ENCODE peak calls at places on chromosomes 13 and 19, in four cellular contexts. Y is mucosa of descending colon, I is lung, J is gastrocnemius medialis. W is an unnamed sample.

GRCh38 chr13:88189724-88190123 is 518.6 kb downstream of the SLITRK5 start:
- DNase-seq in J (no peak), I (no peak), Y (no peak), W (no peak)

GRCh38 chr19:56538254-56538760 is 441 bp upstream of the ZFP28 start:
- DNase-seq in Y (peak; percentile 92), J (peak; percentile 79), I (peak; percentile 93), W (peak; percentile 95)

GRCh38 chr19:44903602-44904425 is 1.8 kb upstream of the APOE start:
- DNase-seq in Y (peak; percentile 71), J (peak; percentile 25), I (peak; percentile 78), W (peak; percentile 64)

GRCh38 chr13:29065142-29065541 is 245.0 kb downstream of the MTUS2 start:
- DNase-seq in J (no peak), I (no peak), Y (no peak), W (no peak)

GRCh38 chr13:98476538-98476966 is 100.4 kb downstream of the STK24 start:
- DNase-seq in J (no peak), I (peak; percentile 53), Y (peak; percentile 86), W (peak; percentile 57)

GRCh38 chr19:1177322-1178114 is 3.5 kb upstream of the SBNO2 start:
- DNase-seq in J (no peak), I (no peak), Y (peak; percentile 62), W (peak; percentile 86)

GRCh38 chr13:92843549-92843948 is 383.1 kb upstream of the GPC6 start:
- DNase-seq in Y (no peak), I (no peak), J (no peak), W (no peak)

GRCh38 chr13:113043001-113043630 is 62.5 kb upstream of the F7 start:
- DNase-seq in Y (peak; percentile 16), J (no peak), I (no peak), W (no peak)

GRCh38 chr13:100098445-100099116 is 9.7 kb downstream of the PCCA start:
- DNase-seq in Y (no peak), I (no peak), J (no peak), W (no peak)

GRCh38 chr13:33119022-33119735 is 103.0 kb downstream of the KL start:
- DNase-seq in J (no peak), Y (no peak), I (no peak), W (no peak)

GRCh38 chr13:42753697-42754096 is 27.7 kb upstream of the FAM216B start:
- DNase-seq in J (no peak), I (no peak), Y (no peak), W (no peak)

GRCh38 chr13:25971077-25971476 is 80.7 kb downstream of the SHISA2 start:
- DNase-seq in I (no peak), J (no peak), Y (no peak), W (no peak)

GRCh38 chr19:39140195-39140516 is 14.6 kb downstream of the PAK4 start:
- DNase-seq in I (no peak), Y (no peak), J (no peak), W (no peak)

GRCh38 chr13:51785592-51786424 is 18.2 kb downstream of the DHRS12 start:
- DNase-seq in Y (no peak), I (no peak), J (no peak), W (no peak)

GRCh38 chr19:45293682-45294081 is 29.0 kb downstream of the CKM start:
- DNase-seq in J (no peak), I (no peak), Y (no peak), W (no peak)

GRCh38 chr13:103883152-103883551 is 816.9 kb upstream of the SLC10A2 start:
- DNase-seq in I (peak; percentile 80), J (peak; percentile 73), Y (peak; percentile 56), W (peak; percentile 74)

GRCh38 chr13:61146571-61146970 is 269.1 kb downstream of the PCDH20 start:
- DNase-seq in Y (no peak), J (no peak), I (no peak), W (no peak)

GRCh38 chr13:109479991-109480696 is 306.2 kb downstream of the IRS2 start:
- DNase-seq in J (no peak), Y (no peak), I (no peak), W (no peak)

GRCh38 chr13:76856141-76856571 is 30.0 kb downstream of the KCTD12 start:
- DNase-seq in Y (no peak), I (no peak), J (no peak), W (no peak)

GRCh38 chr13:79171131-79172061 is 234.7 kb downstream of the RBM26 start:
- DNase-seq in Y (no peak), I (no peak), J (no peak), W (no peak)

GRCh38 chr19:7482584-7483439 is 6.0 kb downstream of the PEX11G start:
- DNase-seq in I (no peak), Y (peak; percentile 82), J (no peak), W (no peak)

GRCh38 chr13:36858285-36858684 is 39.3 kb downstream of the RFXAP start:
- DNase-seq in J (no peak), I (no peak), Y (no peak), W (no peak)

GRCh38 chr13:46101488-46102289 is 3.1 kb downstream of the CPB2 start:
- DNase-seq in J (no peak), Y (no peak), I (no peak), W (no peak)

GRCh38 chr19:51359294-51359693 is 6.9 kb downstream of the ETFB start:
- DNase-seq in Y (no peak), I (no peak), J (no peak), W (no peak)

GRCh38 chr19:46546194-46546896 is 50.7 kb upstream of the PNMA8B start:
- DNase-seq in J (peak; percentile 9), Y (no peak), I (peak; percentile 77), W (no peak)

GRCh38 chr13:110340812-110341444 is 33.8 kb downstream of the COL4A2 start:
- DNase-seq in I (peak; percentile 59), Y (peak; percentile 77), J (peak; percentile 16), W (peak; percentile 86)

GRCh38 chr13:104140557-104140956 is 1074.3 kb upstream of the SLC10A2 start:
- DNase-seq in I (no peak), Y (no peak), J (no peak), W (no peak)

GRCh38 chr13:98173431-98173921 is 3.6 kb downstream of the RNF113B start:
- DNase-seq in Y (no peak), I (no peak), J (no peak), W (peak; percentile 44)

GRCh38 chr19:7515471-7516226 is at the start of gene ZNF358:
- DNase-seq in Y (peak; percentile 86), I (peak; percentile 51), J (peak; percentile 36), W (peak; percentile 89)

GRCh38 chr19:12967907-12968306 is 1.5 kb upstream of the DAND5 start:
- DNase-seq in Y (no peak), I (no peak), J (no peak), W (no peak)

GRCh38 chr19:12965017-12965811 is 4.2 kb upstream of the DAND5 start:
- DNase-seq in J (no peak), Y (peak; percentile 82), I (peak; percentile 83), W (peak; percentile 88)

GRCh38 chr19:12969292-12969988 is at the start of gene DAND5:
- DNase-seq in Y (no peak), J (no peak), I (no peak), W (no peak)

GRCh38 chr19:12970070-12970820 is 869 bp downstream of the DAND5 start:
- DNase-seq in J (no peak), I (no peak), Y (no peak), W (no peak)

DNA sequence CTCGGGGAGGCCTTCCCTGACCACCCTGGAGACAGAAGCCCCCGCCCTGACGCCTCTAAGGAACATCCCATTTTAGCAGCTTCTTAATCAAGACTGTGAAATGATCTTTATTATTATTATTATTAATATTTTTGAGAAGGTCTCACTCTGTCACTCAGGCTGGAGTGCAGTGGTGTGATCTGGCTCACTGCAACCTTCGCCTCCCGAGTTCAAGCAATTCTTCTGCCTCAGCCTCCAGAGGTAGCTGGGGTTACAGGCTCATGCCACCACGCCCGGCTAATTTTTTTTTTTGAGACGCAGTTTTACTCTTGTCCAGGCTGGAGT is 3.6 kb upstream of the DAND5 start:
- DNase-seq in I (no peak), J (no peak), Y (no peak), W (no peak)
- H3K4me3 ChIP-seq in I (no peak overlapping the region), J (peak overlapping the region; percentile 61), Y (no peak overlapping the region), W (peak overlapping the region; percentile 46)

GRCh38 chr19:17156296-17156946 is 58.7 kb upstream of the USE1 start:
- DNase-seq in Y (no peak), J (no peak), I (no peak), W (no peak)
- H3K36me3 ChIP-seq in Y (peaks cover 6% of the 10 kb centered on the region), J (peaks cover 22% of the 10 kb centered on the region), I (peaks cover 24% of the 10 kb centered on the region), W (peaks cover 90% of the 10 kb centered on the region)

DNA sequence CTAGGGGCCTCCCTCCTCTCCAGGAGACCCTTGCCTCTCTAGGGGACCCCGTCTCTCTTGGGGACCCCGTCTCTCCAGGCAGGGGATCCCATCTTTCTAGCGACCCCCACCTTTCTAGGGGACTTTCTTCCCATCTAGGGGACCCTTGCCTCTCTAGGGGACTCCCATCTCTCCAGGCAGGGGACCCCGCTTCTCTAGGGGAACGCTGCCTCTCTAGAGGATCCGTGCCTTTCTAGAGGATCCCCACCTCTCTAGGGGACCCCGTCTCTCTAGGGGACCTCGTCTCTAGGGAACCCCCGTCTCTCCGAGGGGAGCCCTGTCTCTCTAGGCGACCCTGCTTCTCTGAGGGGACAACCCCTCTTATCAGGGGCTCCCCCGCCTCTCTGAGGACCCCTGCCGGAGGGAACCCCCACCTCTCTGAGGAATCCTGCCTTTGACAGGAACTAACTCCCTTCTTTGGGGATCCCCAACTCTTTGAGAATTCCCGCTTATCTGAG is 19.1 kb upstream of the GATAD2A start:
- DNase-seq in I (no peak), Y (peak; percentile 56), J (no peak), W (no peak)
- TF ChIP-seq CTCF in I (no peak), Y (no peak), J (no peak), W (no peak)

DNA sequence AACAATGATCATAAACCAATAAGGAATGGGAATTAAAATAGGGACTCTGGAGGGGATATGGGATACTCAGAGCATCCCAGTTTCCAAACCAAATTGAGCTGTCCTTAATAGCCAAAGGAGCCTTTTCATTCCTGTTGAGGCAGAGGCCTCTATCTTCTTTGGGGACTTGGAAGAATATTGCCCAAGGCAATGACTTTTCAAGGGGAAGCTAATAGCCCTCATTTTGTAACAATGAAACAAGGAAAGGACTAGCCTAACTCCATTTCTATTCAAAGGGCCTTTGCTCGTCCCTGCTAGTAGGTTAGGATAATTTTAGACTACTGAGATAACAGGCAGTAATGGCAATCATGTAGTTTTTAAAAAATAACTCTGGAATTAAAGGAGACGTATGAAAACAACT is 789.8 kb upstream of the SLITRK5 start:
- DNase-seq in Y (no peak), I (no peak), J (no peak), W (no peak)
- H3K4me3 ChIP-seq in Y (no peak overlapping the region), I (no peak overlapping the region), J (no peak overlapping the region), W (no peak overlapping the region)

GRCh38 chr19:49806613-49806946 is 6.5 kb downstream of the FUZ start:
- DNase-seq in Y (no peak), I (no peak), J (no peak), W (no peak)
- H3K36me3 ChIP-seq in Y (no peaks in the 10 kb centered on the region), I (no peaks in the 10 kb centered on the region), J (peaks cover 12% of the 10 kb centered on the region), W (no peaks in the 10 kb centered on the region)

DNA sequence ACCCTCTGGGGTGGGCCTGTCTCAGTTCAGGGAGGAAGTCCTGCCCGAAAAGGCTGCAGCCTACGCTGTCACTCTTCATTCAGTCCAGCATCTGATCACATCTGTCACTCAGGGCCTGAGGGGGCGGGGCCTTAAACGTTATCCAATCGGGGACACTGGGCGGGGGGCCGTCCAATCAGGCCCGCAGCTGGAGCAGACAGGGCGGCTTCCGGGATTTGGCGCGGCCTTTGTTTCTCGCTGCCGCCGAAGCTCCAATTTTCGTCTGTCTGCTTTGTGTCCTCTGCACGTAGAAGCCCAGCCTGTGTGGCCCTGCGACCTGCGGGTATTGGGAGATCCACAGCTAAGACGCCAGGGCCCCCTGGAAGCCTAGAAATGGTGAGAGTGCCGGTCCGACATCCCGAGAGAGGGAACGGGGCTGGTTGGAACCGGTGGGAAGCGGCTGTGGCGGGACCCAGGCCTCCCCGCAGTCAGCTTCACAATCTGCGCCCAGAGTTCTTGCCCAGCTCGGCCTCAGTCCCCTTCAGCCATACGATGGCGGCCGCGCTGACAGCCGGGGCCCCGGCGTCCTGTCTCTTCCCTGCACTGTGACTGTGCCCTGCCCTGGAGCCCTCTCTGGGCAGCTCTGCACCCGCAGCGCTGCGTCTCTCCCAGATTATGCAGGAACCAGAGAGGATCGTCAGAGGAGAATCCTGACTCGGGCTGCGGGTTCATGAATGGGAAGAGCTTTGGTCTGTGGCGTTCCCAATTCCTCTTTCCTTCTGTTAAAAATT is at the start of gene ZNF730:
- DNase-seq in I (no peak), Y (peak; percentile 68), J (no peak), W (no peak)
- TF ChIP-seq CTCF in I (no peak), Y (no peak), J (no peak), W (no peak)

W was measured in tibial artery.